ENCODE peak calls at places on chromosomes 11 and 22, in five cellular contexts. R is right lobe of liver; M is stimulated activated CD4-positive, alpha-beta T cell treated with anti-CD3 and anti-CD28 coated beads, Interleukin-1b, Interleukin-23, amount 100 ng/mL, for 48 hours; H is transverse colon; E is stimulated activated naive CD4-positive, alpha-beta T cell. N is an unnamed sample.

GRCh38 chr11:74909363-74909762 is 39.5 kb downstream of the XRRA1 start:
- DNase-seq in R (no peak), M (no peak), H (no peak), E (no peak), N (no peak)

GRCh38 chr22:21613553-21614233 is 16.1 kb downstream of the YDJC start:
- DNase-seq in R (no peak), M (no peak), H (no peak), E (no peak), N (no peak)

GRCh38 chr11:65180877-65181568 is 705 bp upstream of the CAPN1 start:
- DNase-seq in R (peak), M (peak), H (peak), E (peak), N (peak)

GRCh38 chr22:44221710-44222475 is 41.2 kb downstream of the PARVG start:
- DNase-seq in R (no peak), M (no peak), H (no peak), E (no peak), N (no peak)

GRCh38 chr22:44710474-44711235 is 8.7 kb downstream of the PRR5 start:
- DNase-seq in R (no peak), M (no peak), H (peak), E (no peak), N (no peak)

GRCh38 chr11:114233755-114234154 is 62.4 kb upstream of the NNMT start:
- DNase-seq in R (no peak), M (no peak), H (no peak), E (no peak), N (no peak)

GRCh38 chr22:21690401-21690801 is 24.6 kb downstream of the PPIL2 start:
- DNase-seq in R (no peak), M (no peak), H (no peak), E (no peak), N (no peak)

GRCh38 chr11:65594991-65595920 is at the start of gene KCNK7:
- DNase-seq in R (no peak), M (no peak), H (peak), E (no peak), N (peak)

GRCh38 chr11:110524227-110524626 is 94.5 kb downstream of the FDX1 start:
- DNase-seq in R (no peak), M (no peak), H (no peak), E (no peak), N (no peak)

GRCh38 chr22:40216041-40216756 is 38.5 kb downstream of the TNRC6B start:
- DNase-seq in R (no peak), M (no peak), H (peak), E (peak), N (no peak)

GRCh38 chr11:131041331-131042040 is 125.2 kb upstream of the SNX19 start:
- DNase-seq in R (no peak), M (no peak), H (no peak), E (no peak), N (no peak)

GRCh38 chr11:112212290-112212689 is 13.9 kb upstream of the PTS start:
- DNase-seq in R (no peak), M (no peak), H (no peak), E (no peak), N (no peak)

GRCh38 chr11:88016392-88017020 is 158.7 kb downstream of the RAB38 start:
- DNase-seq in R (peak), M (peak), H (peak), E (peak), N (peak)

N was measured in HT-29.